ENCODE peak calls at places on chromosomes 3 and 15, in four cellular contexts. N, A, T and M are unnamed samples.

GRCh38 chr15:73317651-73318462 is 50.9 kb downstream of the HCN4 start:
- DNase-seq in N (no peak), A (no peak), T (no peak), M (no peak)

GRCh38 chr3:158789592-158789991 is 12.3 kb upstream of the MFSD1 start:
- DNase-seq in N (peak; percentile 60), A (peak; percentile 43), T (peak; percentile 67), M (no peak)

GRCh38 chr3:13657660-13658435 is 108.9 kb downstream of the FBLN2 start:
- DNase-seq in N (no peak), A (no peak), T (peak; percentile 75), M (peak; percentile 99)

GRCh38 chr15:85504739-85505676 is 124.6 kb downstream of the AKAP13 start:
- DNase-seq in N (peak; percentile 58), A (peak; percentile 53), T (peak; percentile 73), M (peak; percentile 48)

GRCh38 chr15:70219256-70219919 is 121.7 kb upstream of the TLE3 start:
- DNase-seq in N (no peak), A (no peak), T (no peak), M (no peak)

GRCh38 chr3:81816473-81817260 is 55.2 kb upstream of the GBE1 start:
- DNase-seq in N (peak; percentile 56), A (no peak), T (peak; percentile 34), M (no peak)

GRCh38 chr3:72888546-72889309 is 882 bp downstream of the GXYLT2 start:
- DNase-seq in N (peak; percentile 51), A (peak; percentile 51), T (peak; percentile 14), M (no peak)

GRCh38 chr3:42831321-42831713 is 22.1 kb downstream of the ACKR2 start:
- DNase-seq in N (peak; percentile 18), A (peak; percentile 73), T (peak; percentile 71), M (peak; percentile 89)

GRCh38 chr3:197015790-197016705 is 13.6 kb downstream of the MELTF start:
- DNase-seq in N (no peak), A (no peak), T (no peak), M (peak; percentile 71)

GRCh38 chr3:14822875-14823807 is 4.4 kb downstream of the FGD5 start:
- DNase-seq in N (no peak), A (no peak), T (no peak), M (no peak)

GRCh38 chr3:69108813-69109212 is 13.6 kb downstream of the LMOD3 start:
- DNase-seq in N (no peak), A (no peak), T (no peak), M (no peak)

GRCh38 chr3:197348014-197348413 is 49.6 kb upstream of the DLG1 start:
- DNase-seq in N (no peak), A (no peak), T (no peak), M (no peak)

GRCh38 chr3:249587-250262 is 53.2 kb downstream of the CHL1 start:
- DNase-seq in N (no peak), A (peak; percentile 64), T (no peak), M (no peak)

GRCh38 chr15:50112488-50113186 is 6.4 kb downstream of the ATP8B4 start:
- DNase-seq in N (no peak), A (no peak), T (no peak), M (no peak)

GRCh38 chr3:133478624-133479023 is 78.8 kb downstream of the BFSP2 start:
- DNase-seq in N (no peak), A (no peak), T (no peak), M (no peak)

GRCh38 chr3:17629400-17629799 is 113.0 kb downstream of the TBC1D5 start:
- DNase-seq in N (no peak), A (no peak), T (peak; percentile 36), M (no peak)

GRCh38 chr3:150220791-150221190 is 187.3 kb upstream of the TSC22D2 start:
- DNase-seq in N (peak; percentile 32), A (no peak), T (peak; percentile 35), M (peak; percentile 86)

GRCh38 chr3:141881702-141882101 is 5.3 kb downstream of the ATP1B3 start:
- DNase-seq in N (no peak), A (no peak), T (no peak), M (no peak)

GRCh38 chr3:12353796-12354505 is 65.1 kb downstream of the PPARG start:
- DNase-seq in N (no peak), A (no peak), T (peak; percentile 62), M (no peak)

GRCh38 chr3:12347301-12347700 is 58.4 kb downstream of the PPARG start:
- DNase-seq in N (no peak), A (no peak), T (peak; percentile 16), M (no peak)

GRCh38 chr3:12352253-12352652 is 63.4 kb downstream of the PPARG start:
- DNase-seq in N (no peak), A (no peak), T (no peak), M (no peak)

GRCh38 chr3:12351145-12351544 is 62.3 kb downstream of the PPARG start:
- DNase-seq in N (no peak), A (no peak), T (peak; percentile 42), M (no peak)

GRCh38 chr3:12350151-12350813 is 61.4 kb downstream of the PPARG start:
- DNase-seq in N (peak; percentile 66), A (no peak), T (no peak), M (peak; percentile 44)
- H3K4me3 ChIP-seq in N (no peak overlapping the region), A (no peak overlapping the region), T (no peak overlapping the region), M (peak overlapping the region; percentile 23)

GRCh38 chr3:31971607-31972006 is 9.5 kb downstream of the OSBPL10 start:
- DNase-seq in N (no peak), A (no peak), T (no peak), M (no peak)
- H3K79me2 ChIP-seq in N (no peaks in the 10 kb centered on the region), A (peaks cover 86% of the 10 kb centered on the region), T (no peaks in the 10 kb centered on the region), M (peaks cover 15% of the 10 kb centered on the region)

DNA sequence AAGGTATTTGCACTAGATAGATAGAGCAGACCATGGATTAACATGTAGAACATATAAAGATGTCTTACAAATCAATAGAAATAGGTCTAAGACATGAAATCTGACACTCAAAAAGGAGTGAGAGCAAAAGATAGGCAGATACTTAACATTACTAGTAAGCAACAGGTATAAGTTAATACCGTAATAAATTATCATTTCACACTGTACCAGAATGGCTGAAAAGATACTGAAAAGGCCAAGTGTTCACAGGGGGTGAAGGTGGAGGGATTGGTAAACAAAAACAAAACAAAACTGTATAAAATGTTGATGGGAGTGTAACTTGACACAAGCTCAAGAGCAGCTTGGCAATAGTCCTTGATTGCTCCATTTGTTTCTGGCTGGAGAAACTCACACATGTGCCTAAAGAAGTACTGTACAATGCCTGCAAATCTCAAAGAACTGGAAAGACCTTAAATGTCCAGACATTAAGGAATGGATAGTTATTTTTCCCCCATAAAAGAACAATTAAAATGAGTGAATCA is 3.5 kb downstream of the NSMCE3 start:
- DNase-seq in N (no peak), A (no peak), T (no peak), M (no peak)
- H3K4me3 ChIP-seq in N (no peak overlapping the region), A (no peak overlapping the region), T (no peak overlapping the region), M (no peak overlapping the region)

DNA sequence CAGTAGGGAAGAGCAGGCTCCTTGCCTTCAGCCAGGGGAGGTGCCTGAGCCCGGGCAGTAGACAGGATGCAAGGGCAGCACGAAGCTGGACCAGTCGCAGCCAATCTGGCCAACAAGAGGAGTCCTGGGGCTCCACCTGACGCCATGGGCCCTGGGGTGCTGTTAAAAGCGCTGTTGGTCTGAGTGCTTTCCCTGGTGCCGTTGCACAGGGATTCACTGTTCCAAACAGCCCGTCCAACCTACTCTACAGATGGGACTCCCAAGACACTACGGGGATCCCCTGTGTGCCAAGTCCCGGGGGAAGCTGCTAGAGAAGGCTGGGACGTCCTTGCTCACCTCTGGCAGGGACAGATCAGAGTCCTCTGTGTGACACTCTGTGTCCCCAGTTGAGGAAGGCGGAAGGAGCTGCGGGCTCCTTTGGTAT is 632 bp downstream of the CTSH start:
- DNase-seq in N (no peak), A (no peak), T (no peak), M (no peak)
- H3K79me2 ChIP-seq in N (no peaks in the 10 kb centered on the region), A (peaks cover 27% of the 10 kb centered on the region), T (no peaks in the 10 kb centered on the region), M (no peaks in the 10 kb centered on the region)

DNA sequence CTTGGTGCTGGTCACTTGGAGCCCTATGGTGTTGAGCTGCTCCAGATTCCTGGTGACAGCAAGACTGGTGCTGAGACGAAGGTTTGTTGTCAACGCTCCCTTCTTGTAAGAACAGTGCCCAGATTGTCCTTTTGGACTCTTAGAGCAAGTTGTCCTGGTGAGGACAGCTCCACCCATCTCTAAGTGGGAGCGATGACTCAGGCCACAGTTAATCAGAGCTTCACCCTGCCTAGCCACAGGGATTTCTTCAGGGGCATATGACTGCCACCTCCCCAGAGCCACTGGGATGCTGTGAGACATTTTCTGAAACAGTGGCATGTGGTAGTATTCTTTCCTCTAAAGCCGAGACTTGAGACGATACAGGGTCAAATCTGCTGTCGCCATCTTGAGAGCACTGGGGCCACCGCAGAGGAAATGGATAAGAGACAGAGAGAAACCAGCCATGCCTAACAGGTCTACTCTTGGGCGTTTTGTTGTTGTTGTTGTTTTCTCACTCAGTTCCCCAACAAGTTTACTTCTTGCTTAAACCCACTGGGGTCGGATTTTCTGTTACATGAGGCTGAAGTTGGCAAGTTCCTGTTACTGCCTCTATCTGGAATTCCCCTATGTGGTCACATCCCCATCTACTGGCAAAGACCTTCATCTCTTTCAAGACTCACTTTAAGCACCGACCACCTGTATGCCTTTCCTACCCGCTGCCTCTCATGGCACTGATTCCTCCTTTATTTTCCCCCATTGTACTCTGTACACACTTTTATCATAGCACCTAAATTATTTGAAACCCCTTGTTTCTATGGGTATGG is 16.0 kb upstream of the PCOLCE2 start:
- DNase-seq in N (peak; percentile 44), A (peak; percentile 15), T (peak; percentile 79), M (peak; percentile 73)
- H3K4me3 ChIP-seq in N (no peak overlapping the region), A (no peak overlapping the region), T (no peak overlapping the region), M (peak overlapping the region; percentile 5)

DNA sequence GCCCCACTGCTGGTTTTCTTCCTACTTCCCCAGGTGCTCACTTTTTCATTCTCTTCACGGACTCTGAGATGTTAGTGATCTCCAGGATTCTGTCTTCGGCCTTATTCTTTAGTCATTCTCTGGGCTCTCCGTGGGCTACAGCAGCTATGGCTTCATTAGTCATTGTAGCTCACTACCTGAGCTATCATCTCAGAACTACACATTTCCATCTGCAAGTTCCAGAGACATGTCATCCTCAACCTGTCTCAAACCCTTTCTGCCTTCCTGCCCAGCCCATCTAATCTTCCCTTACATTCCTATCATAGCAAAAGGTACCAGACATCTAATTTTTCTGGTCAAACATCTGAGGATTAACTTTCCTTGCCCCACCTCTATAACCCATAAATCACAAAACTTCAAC is 13.3 kb downstream of the TSPAN3 start:
- DNase-seq in N (peak; percentile 50), A (no peak), T (no peak), M (no peak)
- H3K79me2 ChIP-seq in N (peaks cover 15% of the 10 kb centered on the region), A (peaks cover 7% of the 10 kb centered on the region), T (peaks cover 77% of the 10 kb centered on the region), M (peaks cover 71% of the 10 kb centered on the region)

DNA sequence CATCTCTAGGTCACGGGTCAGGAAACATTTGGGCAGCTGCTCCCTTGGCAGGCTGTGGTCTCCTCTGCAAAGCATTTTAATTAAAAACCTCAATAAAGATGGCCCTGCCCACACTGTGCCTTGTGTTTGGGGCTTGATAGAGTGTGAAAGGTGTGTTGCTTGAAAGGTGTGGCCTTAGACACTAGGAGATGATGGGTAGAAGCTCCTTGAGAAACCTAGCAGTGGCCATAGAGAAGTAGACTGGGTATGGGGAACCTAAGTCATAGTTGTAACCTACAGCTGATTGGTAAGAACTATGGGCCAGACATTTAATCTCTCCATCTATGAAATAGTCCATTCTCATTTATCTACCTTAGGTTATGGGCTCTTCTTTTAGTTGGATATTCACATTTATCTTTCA is 3.3 kb downstream of the JAGN1 start:
- DNase-seq in N (no peak), A (no peak), T (no peak), M (no peak)
- H3K4me3 ChIP-seq in N (no peak overlapping the region), A (no peak overlapping the region), T (no peak overlapping the region), M (no peak overlapping the region)

GRCh38 chr3:33694944-33695343 is 23.1 kb downstream of the CLASP2 start:
- DNase-seq in N (no peak), A (peak; percentile 16), T (no peak), M (no peak)

GRCh38 chr3:33687406-33688010 is 30.5 kb downstream of the CLASP2 start:
- DNase-seq in N (peak; percentile 72), A (no peak), T (peak; percentile 65), M (peak; percentile 65)

GRCh38 chr3:33690341-33690740 is 27.7 kb downstream of the CLASP2 start:
- DNase-seq in N (no peak), A (no peak), T (no peak), M (no peak)
- H3K79me2 ChIP-seq in N (no peaks in the 10 kb centered on the region), A (no peaks in the 10 kb centered on the region), T (peaks cover 26% of the 10 kb centered on the region), M (no peaks in the 10 kb centered on the region)